ENCODE peak calls at places on chromosomes 3 and 15, in six cellular contexts. X is D721Med, Q is GM20000, H is breast epithelium, A is progenitor cell of endocrine pancreas, R is GM13976. U is an unnamed sample.

GRCh38 chr3:188830955-188831354 is 340.8 kb upstream of the TPRG1 start:
- DNase-seq in Q (no peak), R (no peak), X (no peak), H (no peak), A (no peak), U (no peak)

GRCh38 chr3:90261481-90262433 is 1154.3 kb downstream of the EPHA3 start:
- DNase-seq in R (no peak), A (no peak), H (no peak), Q (no peak), X (no peak), U (no peak)

GRCh38 chr15:37109952-37110630 is 9.7 kb upstream of the MEIS2 start:
- DNase-seq in X (no peak), Q (no peak), A (no peak), R (no peak), H (no peak), U (no peak)

GRCh38 chr3:125140011-125140813 is 72.3 kb downstream of the SLC12A8 start:
- DNase-seq in R (no peak), X (no peak), A (no peak), Q (no peak), H (no peak), U (no peak)

GRCh38 chr3:125148836-125149235 is 63.7 kb downstream of the SLC12A8 start:
- DNase-seq in A (no peak), R (no peak), Q (no peak), X (no peak), H (no peak), U (no peak)

GRCh38 chr3:58351920-58352319 is 19.2 kb downstream of the PXK start:
- DNase-seq in H (no peak), R (no peak), Q (no peak), A (no peak), X (no peak), U (no peak)

GRCh38 chr3:5071061-5071460 is 51.0 kb upstream of the ARL8B start:
- DNase-seq in H (no peak), A (no peak), X (no peak), R (no peak), Q (no peak), U (no peak)

GRCh38 chr15:68982002-68982401 is 32.5 kb upstream of the NOX5 start:
- DNase-seq in H (no peak), R (no peak), A (no peak), X (no peak), Q (no peak), U (no peak)

GRCh38 chr3:150365132-150365604 is 42.9 kb upstream of the TSC22D2 start:
- DNase-seq in X (no peak), Q (no peak), A (no peak), H (no peak), R (peak; percentile 17), U (no peak)

GRCh38 chr3:31610700-31611275 is 78.1 kb downstream of the STT3B start:
- DNase-seq in X (no peak), R (no peak), H (no peak), A (no peak), Q (no peak), U (peak; percentile 15)

GRCh38 chr3:134242649-134243637 is 7.7 kb downstream of the RYK start:
- DNase-seq in Q (no peak), A (no peak), H (no peak), X (no peak), R (no peak), U (peak; percentile 71)

GRCh38 chr3:50655009-50655830 is 19.5 kb upstream of the DOCK3 start:
- DNase-seq in X (no peak), H (no peak), R (no peak), Q (no peak), A (no peak), U (no peak)

GRCh38 chr3:173502983-173503568 is 105.5 kb downstream of the NLGN1 start:
- DNase-seq in Q (no peak), X (no peak), R (no peak), A (no peak), H (no peak), U (no peak)

GRCh38 chr3:143552851-143553250 is 295.4 kb downstream of the SLC9A9 start:
- DNase-seq in H (no peak), Q (no peak), X (no peak), A (no peak), R (no peak), U (no peak)

GRCh38 chr3:159911011-159911663 is 77.5 kb upstream of the IL12A start:
- DNase-seq in Q (peak; percentile 55), R (peak; percentile 40), H (no peak), A (no peak), X (no peak), U (no peak)

GRCh38 chr3:123089611-123090301 is 22.9 kb downstream of the PDIA5 start:
- DNase-seq in A (no peak), X (no peak), H (no peak), R (no peak), Q (no peak), U (no peak)

DNA sequence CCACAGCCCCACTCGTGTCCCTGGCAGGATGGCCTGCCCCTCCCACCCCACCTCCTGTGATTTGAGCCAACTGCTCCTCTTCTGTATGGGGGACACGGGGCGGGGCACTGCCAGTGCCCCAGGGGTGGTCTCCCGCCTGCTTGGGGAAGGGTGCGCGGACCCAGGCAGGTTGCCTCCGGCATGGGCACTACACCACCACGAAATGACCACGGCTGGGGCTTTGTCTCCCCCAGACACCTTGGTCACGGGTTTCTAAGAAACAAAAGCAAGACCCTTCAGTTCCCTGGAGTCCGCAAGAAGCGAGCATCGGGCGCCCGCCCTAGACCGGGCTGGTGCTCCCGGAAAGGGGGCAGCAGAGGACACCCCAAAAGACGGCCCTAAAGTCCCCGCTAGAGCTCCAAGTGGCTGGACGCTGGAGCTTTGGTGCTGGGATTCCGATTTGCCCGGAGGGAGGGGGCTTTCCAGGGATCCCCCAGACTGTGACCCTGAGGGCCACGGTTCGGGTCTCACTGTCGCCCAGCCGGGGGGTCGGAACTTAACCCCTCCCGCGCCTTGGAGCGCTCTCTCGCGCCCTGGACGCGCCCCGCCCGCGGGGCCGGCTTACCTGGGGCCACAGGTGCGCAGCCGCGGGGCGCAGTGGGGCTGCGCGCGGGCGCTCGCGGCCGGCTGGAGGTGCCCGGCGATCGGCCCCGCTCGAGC is 219.5 kb upstream of the PRICKLE2 start:
- DNase-seq in A (peak; percentile 22), H (no peak), Q (no peak), X (no peak), R (peak; percentile 29), U (no peak)
- TF ChIP-seq CTCF in A (no peak), H (no peak), Q (no peak), X (no peak), R (no peak), U (peak; percentile 24)

DNA sequence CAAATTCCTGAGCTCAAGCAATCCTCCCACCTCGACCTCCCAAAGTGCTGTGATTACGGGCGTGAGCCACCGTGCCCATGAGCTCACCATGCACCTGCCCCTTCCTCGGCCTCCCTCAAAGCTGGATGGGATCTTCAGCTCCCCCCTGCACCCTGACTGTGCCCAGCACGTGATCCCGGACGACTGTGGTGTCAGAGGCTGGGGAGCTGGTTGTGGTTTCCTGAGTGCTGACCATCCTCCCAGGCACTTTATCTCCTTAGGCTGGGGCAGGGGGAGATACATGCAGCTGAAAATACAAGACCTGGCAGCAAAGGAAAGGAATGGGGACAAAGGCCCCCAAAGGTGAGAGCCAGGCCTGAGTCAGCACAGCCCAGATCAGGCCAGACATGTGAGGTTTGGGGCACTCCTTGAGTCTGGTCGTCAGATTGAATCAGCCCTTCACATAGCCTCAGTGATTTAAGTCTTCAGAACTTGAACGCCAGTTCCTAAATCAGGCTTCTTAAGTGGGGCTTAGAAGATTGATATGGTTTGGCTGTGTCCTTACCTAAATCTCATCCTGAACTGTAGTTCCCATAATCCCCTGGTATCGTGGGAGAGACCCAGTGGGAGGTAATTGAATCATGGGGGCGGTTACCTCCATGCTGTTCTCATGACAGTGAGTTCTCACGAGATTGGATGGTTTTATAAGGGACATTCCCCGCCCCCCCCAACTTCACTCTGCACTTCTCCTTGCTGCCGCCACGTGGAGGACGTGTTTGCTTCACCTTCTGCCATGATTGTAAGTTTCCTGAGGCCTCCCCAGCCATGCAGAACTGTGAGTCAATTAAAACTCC is 35.8 kb downstream of the PRKCD start:
- DNase-seq in Q (peak; percentile 66), H (no peak), R (peak; percentile 67), A (no peak), X (no peak), U (no peak)
- TF ChIP-seq CTCF in Q (peak; percentile 51), H (no peak), R (peak; percentile 22), A (no peak), X (no peak), U (no peak)

GRCh38 chr3:119463171-119464169 is at the start of gene TMEM39A:
- DNase-seq in Q (peak; percentile 97), X (peak; percentile 92), H (peak; percentile 99), A (peak; percentile 98), R (peak; percentile 99), U (peak; percentile 96)
- TF ChIP-seq CTCF in Q (no peak), X (no peak), H (peak; percentile 19), A (peak; percentile 20), R (no peak), U (no peak)

GRCh38 chr3:48001991-48002390 is 14.2 kb downstream of the MAP4 start:
- DNase-seq in R (no peak), X (no peak), Q (no peak), H (no peak), A (no peak), U (no peak)

GRCh38 chr3:48000212-48000611 is 16.0 kb downstream of the MAP4 start:
- DNase-seq in A (no peak), X (no peak), R (no peak), Q (no peak), H (no peak), U (no peak)

GRCh38 chr3:48004694-48005093 is 11.5 kb downstream of the MAP4 start:
- DNase-seq in X (no peak), Q (no peak), A (no peak), R (no peak), H (no peak), U (no peak)

GRCh38 chr3:48002787-48003186 is 13.4 kb downstream of the MAP4 start:
- DNase-seq in H (no peak), X (no peak), A (no peak), R (no peak), Q (no peak), U (no peak)
- TF ChIP-seq CTCF in H (no peak), X (no peak), A (no peak), R (no peak), Q (no peak), U (no peak)

GRCh38 chr3:16060358-16060852 is 114.1 kb upstream of the GALNT15 start:
- DNase-seq in A (no peak), H (no peak), X (no peak), Q (no peak), R (no peak), U (peak; percentile 94)
- TF ChIP-seq CTCF in A (no peak), H (no peak), X (no peak), Q (no peak), R (no peak), U (peak; percentile 39)

GRCh38 chr15:81152339-81152738 is 18.3 kb downstream of the CFAP161 start:
- DNase-seq in H (no peak), R (no peak), A (no peak), X (no peak), Q (no peak), U (no peak)
- TF ChIP-seq CTCF in H (no peak), R (no peak), A (no peak), X (peak; percentile 23), Q (no peak), U (no peak)

U was measured in AG09319.